ENCODE peak calls at places on chromosomes 6 and 20, in seven cellular contexts. M is GM18507; Y is iris pigment epithelial cell; U is WTC11; B is EH; G is activated CD4-positive, CD25-positive, alpha-beta regulatory T cell; T is PC-9. R is an unnamed sample.

GRCh38 chr6:13375360-13375878 is 47.1 kb upstream of the TBC1D7 start:
- DNase-seq in M (peak; percentile 36), Y (no peak), U (no peak), B (no peak), G (no peak), T (no peak), R (no peak)

GRCh38 chr6:140909156-140909555 is 1223.6 kb upstream of the GJE1 start:
- DNase-seq in M (no peak), Y (peak; percentile 67), U (no peak), B (peak; percentile 52), G (no peak), T (no peak), R (no peak)

GRCh38 chr6:39342692-39343460 is 20.4 kb upstream of the KCNK16 start:
- DNase-seq in M (peak; percentile 30), Y (no peak), U (no peak), B (no peak), G (no peak), T (no peak), R (no peak)

GRCh38 chr20:35568645-35569044 is 26.8 kb downstream of the ERGIC3 start:
- DNase-seq in M (no peak), Y (no peak), U (peak; percentile 44), B (no peak), G (no peak), T (peak; percentile 26), R (no peak)

GRCh38 chr6:164200071-164200470 is 785.6 kb downstream of the QKI start:
- DNase-seq in M (no peak), Y (peak; percentile 5), U (no peak), B (no peak), G (no peak), T (no peak), R (no peak)

GRCh38 chr6:134636221-134636830 is 313.6 kb downstream of the ALDH8A1 start:
- DNase-seq in M (no peak), Y (no peak), U (no peak), B (no peak), G (no peak), T (no peak), R (no peak)

GRCh38 chr6:168196385-168196860 is 117.4 kb upstream of the FRMD1 start:
- DNase-seq in M (no peak), Y (no peak), U (no peak), B (no peak), G (no peak), T (no peak), R (no peak)

GRCh38 chr6:137269347-137269746 is 50.2 kb upstream of the IFNGR1 start:
- DNase-seq in M (no peak), Y (no peak), U (no peak), B (no peak), G (no peak), T (no peak), R (no peak)

GRCh38 chr20:6665161-6665560 is 102.3 kb upstream of the BMP2 start:
- DNase-seq in M (no peak), Y (peak; percentile 20), U (no peak), B (no peak), G (no peak), T (no peak), R (no peak)

GRCh38 chr6:3789896-3790558 is 38.5 kb upstream of the PXDC1 start:
- DNase-seq in M (no peak), Y (no peak), U (no peak), B (no peak), G (no peak), T (no peak), R (no peak)

GRCh38 chr20:55086421-55086820 is 611.0 kb downstream of the DOK5 start:
- DNase-seq in M (no peak), Y (no peak), U (no peak), B (no peak), G (no peak), T (no peak), R (no peak)

GRCh38 chr20:22385602-22386299 is 198.6 kb downstream of the FOXA2 start:
- DNase-seq in M (no peak), Y (no peak), U (no peak), B (no peak), G (no peak), T (peak; percentile 7), R (no peak)

GRCh38 chr6:151240036-151240685 is 394 bp downstream of the AKAP12 start:
- DNase-seq in M (no peak), Y (peak; percentile 78), U (peak; percentile 89), B (peak; percentile 88), G (no peak), T (peak; percentile 45), R (peak; percentile 60)

GRCh38 chr6:143059616-143060353 is 904 bp upstream of the AIG1 start:
- DNase-seq in M (no peak), Y (peak; percentile 90), U (no peak), B (peak; percentile 80), G (no peak), T (peak; percentile 64), R (no peak)

GRCh38 chr6:142692942-142693341 is 252.0 kb downstream of the HIVEP2 start:
- DNase-seq in M (peak; percentile 8), Y (peak; percentile 87), U (peak; percentile 71), B (peak; percentile 98), G (peak; percentile 22), T (peak; percentile 58), R (peak; percentile 58)

GRCh38 chr6:110662468-110663211 is 152.6 kb downstream of the CDK19 start:
- DNase-seq in M (no peak), Y (no peak), U (no peak), B (peak; percentile 73), G (no peak), T (no peak), R (no peak)

GRCh38 chr6:93806409-93807270 is 387.3 kb upstream of the EPHA7 start:
- DNase-seq in M (no peak), Y (no peak), U (no peak), B (no peak), G (no peak), T (no peak), R (no peak)

GRCh38 chr6:114471450-114471849 is 128.6 kb upstream of the HS3ST5 start:
- DNase-seq in M (no peak), Y (no peak), U (peak; percentile 15), B (no peak), G (no peak), T (no peak), R (no peak)

GRCh38 chr6:15330174-15330934 is 84.5 kb downstream of the JARID2 start:
- DNase-seq in M (no peak), Y (peak; percentile 63), U (no peak), B (peak; percentile 44), G (no peak), T (no peak), R (no peak)

GRCh38 chr20:25251019-25251418 is 3.1 kb downstream of the PYGB start:
- DNase-seq in M (no peak), Y (no peak), U (no peak), B (no peak), G (no peak), T (no peak), R (no peak)

GRCh38 chr20:46359233-46359751 is 47.1 kb downstream of the ELMO2 start:
- DNase-seq in M (no peak), Y (no peak), U (no peak), B (no peak), G (no peak), T (no peak), R (no peak)

GRCh38 chr20:23684261-23684660 is 4.6 kb downstream of the CST4 start:
- DNase-seq in M (no peak), Y (no peak), U (no peak), B (no peak), G (no peak), T (no peak), R (no peak)

GRCh38 chr20:36770680-36771079 is 2.9 kb downstream of the DSN1 start:
- DNase-seq in M (no peak), Y (no peak), U (no peak), B (no peak), G (no peak), T (no peak), R (no peak)

GRCh38 chr6:136772685-136773472 is 19.4 kb downstream of the MAP3K5 start:
- DNase-seq in M (no peak), Y (no peak), U (peak; percentile 30), B (no peak), G (no peak), T (no peak), R (no peak)

GRCh38 chr6:114042267-114043075 is 71.5 kb upstream of the HDAC2 start:
- DNase-seq in M (no peak), Y (no peak), U (no peak), B (no peak), G (no peak), T (no peak), R (no peak)

GRCh38 chr6:28789553-28790083 is 134.2 kb downstream of the TRIM27 start:
- DNase-seq in M (no peak), Y (peak; percentile 68), U (peak; percentile 66), B (peak; percentile 74), G (no peak), T (peak; percentile 64), R (peak; percentile 2)

GRCh38 chr20:47066484-47067270 is 172.0 kb downstream of the EYA2 start:
- DNase-seq in M (no peak), Y (peak; percentile 89), U (no peak), B (peak; percentile 42), G (no peak), T (no peak), R (no peak)

GRCh38 chr6:15953152-15953880 is 175.6 kb upstream of the MYLIP start:
- DNase-seq in M (no peak), Y (peak; percentile 46), U (no peak), B (peak; percentile 72), G (no peak), T (no peak), R (no peak)

GRCh38 chr6:106002005-106002404 is 84.1 kb upstream of the PRDM1 start:
- DNase-seq in M (no peak), Y (no peak), U (no peak), B (no peak), G (no peak), T (no peak), R (no peak)

GRCh38 chr6:37990762-37991525 is 171.4 kb downstream of the ZFAND3 start:
- DNase-seq in M (no peak), Y (peak; percentile 87), U (no peak), B (peak; percentile 95), G (no peak), T (no peak), R (no peak)

GRCh38 chr6:149864578-149865535 is 698 bp upstream of the LRP11 start:
- DNase-seq in M (peak; percentile 9), Y (peak; percentile 82), U (no peak), B (peak; percentile 78), G (no peak), T (no peak), R (peak; percentile 74)

GRCh38 chr6:25346064-25346463 is 66.9 kb downstream of the CARMIL1 start:
- DNase-seq in M (no peak), Y (no peak), U (no peak), B (no peak), G (no peak), T (no peak), R (no peak)

GRCh38 chr6:84193140-84193708 is 34.2 kb downstream of the CEP162 start:
- DNase-seq in M (no peak), Y (peak; percentile 65), U (no peak), B (peak; percentile 92), G (no peak), T (no peak), R (no peak)

GRCh38 chr6:121828567-121828966 is 393.1 kb downstream of the GJA1 start:
- DNase-seq in M (no peak), Y (no peak), U (no peak), B (peak; percentile 39), G (no peak), T (no peak), R (no peak)

GRCh38 chr6:119201486-119201885 is 123.0 kb upstream of the FAM184A start:
- DNase-seq in M (no peak), Y (no peak), U (no peak), B (no peak), G (no peak), T (no peak), R (no peak)

GRCh38 chr6:137571854-137572253 is 77.7 kb upstream of the OLIG3 start:
- DNase-seq in M (no peak), Y (peak; percentile 21), U (peak; percentile 73), B (peak; percentile 12), G (peak; percentile 24), T (peak; percentile 21), R (no peak)

GRCh38 chr6:24919404-24919892 is 16.3 kb downstream of the RIPOR2 start:
- DNase-seq in M (no peak), Y (no peak), U (no peak), B (no peak), G (no peak), T (no peak), R (no peak)